ENCODE peak calls at places on chromosomes 6 and 20, in six cellular contexts. V, A, O, K, R and P are unnamed samples.
A peak's percentile ranks its signal among the peaks of the same experiment; 100 is the strongest.

GRCh38 chr6:34657307-34657978 is 39.1 kb downstream of the ILRUN start:
- DNase-seq in V (peak; percentile 89), A (peak; percentile 92), O (no peak), K (peak; percentile 17), R (no peak), P (no peak)

GRCh38 chr6:157093555-157093954 is 229.8 kb downstream of the TMEM242 start:
- DNase-seq in V (no peak), A (no peak), O (no peak), K (no peak), R (no peak), P (no peak)

GRCh38 chr6:52643158-52643557 is 27.8 kb upstream of the TMEM14A start:
- DNase-seq in V (peak; percentile 45), A (peak; percentile 26), O (no peak), K (no peak), R (no peak), P (no peak)

GRCh38 chr6:155117266-155117665 is 122.2 kb downstream of the TIAM2 start:
- DNase-seq in V (peak; percentile 86), A (peak; percentile 63), O (no peak), K (peak; percentile 67), R (no peak), P (no peak)

GRCh38 chr6:22025468-22026159 is 271.2 kb downstream of the PRL start:
- DNase-seq in V (peak; percentile 81), A (peak; percentile 58), O (peak; percentile 66), K (peak; percentile 58), R (peak; percentile 78), P (peak; percentile 68)

GRCh38 chr6:109118337-109118736 is 23.0 kb downstream of the CEP57L1 start:
- DNase-seq in V (no peak), A (no peak), O (no peak), K (peak; percentile 50), R (no peak), P (no peak)

GRCh38 chr20:64253000-64253383 is 2.6 kb upstream of the PCMTD2 start:
- DNase-seq in V (no peak), A (no peak), O (no peak), K (no peak), R (no peak), P (no peak)

GRCh38 chr20:23214903-23215302 is 128.8 kb upstream of the CD93 start:
- DNase-seq in V (peak; percentile 55), A (no peak), O (no peak), K (no peak), R (no peak), P (no peak)

GRCh38 chr6:149334201-149334600 is 16.7 kb downstream of the TAB2 start:
- DNase-seq in V (peak; percentile 69), A (peak; percentile 39), O (no peak), K (no peak), R (no peak), P (no peak)

GRCh38 chr6:107185570-107185969 is 70.3 kb upstream of the BEND3 start:
- DNase-seq in V (peak; percentile 11), A (peak; percentile 14), O (no peak), K (peak; percentile 2), R (no peak), P (peak; percentile 49)

GRCh38 chr6:56482525-56482924 is 160.2 kb downstream of the DST start:
- DNase-seq in V (no peak), A (no peak), O (no peak), K (peak; percentile 54), R (no peak), P (no peak)

GRCh38 chr20:53089866-53090265 is 117.7 kb downstream of the TSHZ2 start:
- DNase-seq in V (no peak), A (no peak), O (no peak), K (no peak), R (no peak), P (no peak)

GRCh38 chr20:14414560-14414959 is 77.1 kb upstream of the FLRT3 start:
- DNase-seq in V (no peak), A (no peak), O (no peak), K (no peak), R (no peak), P (no peak)

GRCh38 chr20:41247523-41248370 is 69.8 kb downstream of the ZHX3 start:
- DNase-seq in V (no peak), A (no peak), O (no peak), K (no peak), R (no peak), P (no peak)

GRCh38 chr6:169965657-169966311 is 214.4 kb downstream of the ERMARD start:
- DNase-seq in V (no peak), A (no peak), O (no peak), K (no peak), R (no peak), P (no peak)

GRCh38 chr6:624979-625378 is 31.9 kb downstream of the HUS1B start:
- DNase-seq in V (peak; percentile 51), A (peak; percentile 68), O (no peak), K (no peak), R (no peak), P (no peak)

GRCh38 chr6:135144678-135145508 is 36.2 kb upstream of the MYB start:
- DNase-seq in V (peak; percentile 43), A (peak; percentile 28), O (no peak), K (peak; percentile 3), R (no peak), P (no peak)

GRCh38 chr20:45138451-45139300 is 14.4 kb upstream of the WFDC12 start:
- DNase-seq in V (no peak), A (no peak), O (peak; percentile 36), K (peak; percentile 92), R (peak; percentile 56), P (peak; percentile 84)

GRCh38 chr20:40816039-40816352 is 127.0 kb upstream of the MAFB start:
- DNase-seq in V (no peak), A (no peak), O (no peak), K (no peak), R (no peak), P (no peak)

GRCh38 chr20:19212524-19213502 is at the start of gene SLC24A3:
- DNase-seq in V (no peak), A (peak; percentile 15), O (peak; percentile 69), K (peak; percentile 41), R (no peak), P (peak; percentile 75)

GRCh38 chr6:147958683-147959082 is 384.0 kb upstream of the SASH1 start:
- DNase-seq in V (no peak), A (no peak), O (no peak), K (no peak), R (no peak), P (no peak)

GRCh38 chr6:17352302-17352701 is 41.1 kb upstream of the CAP2 start:
- DNase-seq in V (peak; percentile 38), A (peak; percentile 10), O (no peak), K (peak; percentile 5), R (no peak), P (no peak)

GRCh38 chr20:4029505-4030467 is 14.4 kb upstream of the RNF24 start:
- DNase-seq in V (no peak), A (no peak), O (no peak), K (no peak), R (no peak), P (no peak)

GRCh38 chr6:10381133-10381829 is 33.6 kb downstream of the TFAP2A start:
- DNase-seq in V (no peak), A (no peak), O (no peak), K (no peak), R (no peak), P (peak; percentile 76)

GRCh38 chr6:116779569-116780164 is 14.1 kb upstream of the FAM162B start:
- DNase-seq in V (peak; percentile 36), A (peak; percentile 44), O (peak; percentile 26), K (no peak), R (no peak), P (no peak)

GRCh38 chr6:165615629-165616028 is 47.4 kb downstream of the PDE10A start:
- DNase-seq in V (peak; percentile 60), A (peak; percentile 72), O (no peak), K (no peak), R (no peak), P (no peak)

GRCh38 chr6:132270745-132271414 is 130.4 kb downstream of the MOXD1 start:
- DNase-seq in V (no peak), A (no peak), O (no peak), K (no peak), R (no peak), P (no peak)

GRCh38 chr20:10671850-10672578 is 1.8 kb downstream of the JAG1 start:
- DNase-seq in V (peak; percentile 46), A (peak; percentile 52), O (no peak), K (no peak), R (no peak), P (peak; percentile 56)
- H3K4ac ChIP-seq in V (peak overlapping the region; percentile 82), A (peak overlapping the region; percentile 35), O (peak overlapping the region; percentile 4), K (peak overlapping the region; percentile 37), R (peak overlapping the region; percentile 5), P (no peak overlapping the region)

GRCh38 chr20:2065111-2065510 is 36.5 kb upstream of the STK35 start:
- DNase-seq in V (no peak), A (no peak), O (no peak), K (no peak), R (no peak), P (no peak)
- H4K91ac ChIP-seq in V (no peak overlapping the region), A (no peak overlapping the region), O (no peak overlapping the region), K (no peak overlapping the region), R (no peak overlapping the region), P (no peak overlapping the region)

GRCh38 chr20:37185681-37186080 is 6.3 kb upstream of the MROH8 start:
- DNase-seq in V (no peak), A (no peak), O (no peak), K (no peak), R (no peak), P (no peak)

GRCh38 chr20:37178839-37179670 is at the start of the genes MROH8 and RPN2:
- DNase-seq in V (peak; percentile 98), A (peak; percentile 99), O (peak; percentile 96), K (peak; percentile 98), R (peak; percentile 91), P (peak; percentile 98)

DNA sequence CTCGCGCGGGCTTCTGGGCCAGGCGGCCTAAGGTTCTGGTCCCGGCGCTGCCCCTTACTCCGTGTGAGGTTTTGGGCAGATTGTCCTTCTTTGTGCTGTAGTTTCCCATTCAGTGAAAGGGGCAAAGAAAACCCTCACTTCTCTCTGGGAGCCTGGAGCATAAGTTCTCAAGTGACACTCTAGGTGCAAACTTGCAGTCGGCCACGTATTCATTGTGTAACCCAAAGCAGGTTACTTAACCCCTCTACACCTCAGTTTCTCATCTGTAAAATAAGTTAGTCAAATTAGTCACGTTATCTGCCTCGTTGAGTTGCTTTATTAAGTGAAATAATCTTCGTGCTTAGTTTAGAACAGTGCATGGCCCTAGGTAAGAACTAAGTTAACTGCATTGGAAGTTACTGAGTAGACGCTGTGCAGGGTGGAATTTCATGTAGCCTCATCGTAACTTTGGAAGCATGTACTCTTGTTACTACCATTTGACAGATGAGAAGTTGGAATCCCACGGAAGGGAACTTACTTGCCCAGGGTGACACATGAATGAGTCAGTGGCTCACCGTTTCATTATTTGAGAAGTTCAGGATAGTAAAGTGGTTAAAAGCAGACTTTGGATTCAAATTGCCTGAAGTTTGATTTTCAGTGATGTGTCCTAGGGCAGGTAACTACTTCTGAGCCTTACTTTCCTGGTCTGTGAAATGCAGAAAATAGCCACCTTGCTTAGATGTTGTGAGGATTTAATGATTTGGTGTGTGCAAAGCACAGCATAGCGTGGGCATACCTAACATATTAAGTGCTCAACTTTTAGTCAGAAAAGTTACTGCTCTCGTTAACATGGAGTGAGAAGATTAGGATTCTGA is 550 bp upstream of the MROH8 start:
- DNase-seq in V (peak; percentile 85), A (peak; percentile 70), O (no peak), K (peak; percentile 19), R (no peak), P (no peak)
- H3K4ac ChIP-seq in V (peak overlapping the region; percentile 90), A (no peak overlapping the region), O (peak overlapping the region; percentile 67), K (peak overlapping the region; percentile 93), R (peak overlapping the region; percentile 69), P (no peak overlapping the region)

DNA sequence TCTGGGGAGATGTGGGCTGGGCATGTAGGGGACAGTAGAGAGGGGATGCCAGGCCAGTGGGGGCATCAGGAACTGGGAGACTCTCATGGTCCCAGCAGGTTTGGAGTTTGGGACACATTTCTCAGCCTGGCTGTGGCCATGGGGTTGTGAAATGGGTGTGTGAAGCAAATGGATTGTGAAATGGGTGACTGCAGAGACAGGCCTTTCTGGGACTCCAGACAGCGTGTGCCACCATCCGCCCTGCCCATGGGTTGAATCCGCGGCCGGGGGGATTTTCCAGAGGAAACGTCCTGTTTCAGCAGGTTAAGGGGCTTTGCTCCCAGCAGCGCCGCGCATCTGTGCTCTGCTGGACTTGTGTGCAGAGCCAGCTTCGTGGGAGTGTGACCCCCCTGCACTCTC is 3.7 kb upstream of the PMEPA1 start:
- DNase-seq in V (no peak), A (peak; percentile 34), O (no peak), K (peak; percentile 76), R (no peak), P (no peak)
- H4K91ac ChIP-seq in V (no peak overlapping the region), A (no peak overlapping the region), O (no peak overlapping the region), K (no peak overlapping the region), R (no peak overlapping the region), P (no peak overlapping the region)